ENCODE peak calls at places on chromosomes 16 and 17, in six cellular contexts. One of them, this sample, is unnamed.

GRCh38 chr17:31388770-31389672 is 2.5 kb upstream of the RAB11FIP4 start:
- DNase-seq in GM10248: peak
- DNase-seq in LNCaP clone FGC: no peak
- DNase-seq in mesothelial cell of epicardium: no peak
- DNase-seq in kidney epithelial cell: no peak
- DNase-seq in fibroblast of the aortic adventitia: no peak
- DNase-seq in this sample: peak

GRCh38 chr17:40318835-40319332 is 9.9 kb downstream of the RARA start:
- DNase-seq in fibroblast of the aortic adventitia: no peak
- DNase-seq in LNCaP clone FGC: no peak
- DNase-seq in GM10248: no peak
- DNase-seq in mesothelial cell of epicardium: no peak
- DNase-seq in kidney epithelial cell: no peak
- DNase-seq in this sample: no peak

GRCh38 chr17:1907216-1907631 is 77.4 kb downstream of the RPA1 start:
- DNase-seq in mesothelial cell of epicardium: no peak
- DNase-seq in fibroblast of the aortic adventitia: no peak
- DNase-seq in LNCaP clone FGC: no peak
- DNase-seq in GM10248: no peak
- DNase-seq in kidney epithelial cell: no peak
- DNase-seq in this sample: no peak

GRCh38 chr16:59274141-59274540 is 540.0 kb upstream of the GOT2 start:
- DNase-seq in mesothelial cell of epicardium: no peak
- DNase-seq in GM10248: no peak
- DNase-seq in fibroblast of the aortic adventitia: no peak
- DNase-seq in LNCaP clone FGC: no peak
- DNase-seq in kidney epithelial cell: no peak
- DNase-seq in this sample: no peak

GRCh38 chr17:19629449-19629848 is 19.1 kb upstream of the ALDH3A2 start:
- DNase-seq in LNCaP clone FGC: no peak
- DNase-seq in kidney epithelial cell: no peak
- DNase-seq in fibroblast of the aortic adventitia: no peak
- DNase-seq in GM10248: no peak
- DNase-seq in mesothelial cell of epicardium: no peak
- DNase-seq in this sample: no peak

GRCh38 chr17:60524463-60525346 is 1.3 kb downstream of the APPBP2 start:
- DNase-seq in LNCaP clone FGC: peak
- DNase-seq in GM10248: no peak
- DNase-seq in kidney epithelial cell: no peak
- DNase-seq in mesothelial cell of epicardium: no peak
- DNase-seq in fibroblast of the aortic adventitia: peak
- DNase-seq in this sample: no peak

GRCh38 chr17:68733241-68734176 is 132.3 kb upstream of the FAM20A start:
- DNase-seq in GM10248: no peak
- DNase-seq in mesothelial cell of epicardium: no peak
- DNase-seq in kidney epithelial cell: no peak
- DNase-seq in fibroblast of the aortic adventitia: peak
- DNase-seq in LNCaP clone FGC: no peak
- DNase-seq in this sample: no peak

GRCh38 chr17:60557805-60558204 is 31.8 kb upstream of the APPBP2 start:
- DNase-seq in LNCaP clone FGC: no peak
- DNase-seq in fibroblast of the aortic adventitia: no peak
- DNase-seq in kidney epithelial cell: no peak
- DNase-seq in mesothelial cell of epicardium: no peak
- DNase-seq in GM10248: no peak
- DNase-seq in this sample: no peak

GRCh38 chr16:1789643-1790045 is 3.9 kb downstream of the IGFALS start:
- DNase-seq in GM10248: no peak
- DNase-seq in kidney epithelial cell: no peak
- DNase-seq in mesothelial cell of epicardium: no peak
- DNase-seq in fibroblast of the aortic adventitia: no peak
- DNase-seq in LNCaP clone FGC: no peak
- DNase-seq in this sample: no peak

GRCh38 chr16:143456-143855 is 5.0 kb upstream of the NPRL3 start:
- DNase-seq in mesothelial cell of epicardium: no peak
- DNase-seq in GM10248: no peak
- DNase-seq in kidney epithelial cell: no peak
- DNase-seq in fibroblast of the aortic adventitia: peak
- DNase-seq in LNCaP clone FGC: no peak
- DNase-seq in this sample: no peak

GRCh38 chr17:77504652-77505459 is 364.1 kb downstream of the SEC14L1 start:
- DNase-seq in LNCaP clone FGC: no peak
- DNase-seq in kidney epithelial cell: no peak
- DNase-seq in fibroblast of the aortic adventitia: no peak
- DNase-seq in GM10248: no peak
- DNase-seq in mesothelial cell of epicardium: no peak
- DNase-seq in this sample: no peak

GRCh38 chr16:12317121-12317810 is 340.7 kb downstream of the SNX29 start:
- DNase-seq in LNCaP clone FGC: no peak
- DNase-seq in GM10248: no peak
- DNase-seq in fibroblast of the aortic adventitia: no peak
- DNase-seq in kidney epithelial cell: no peak
- DNase-seq in mesothelial cell of epicardium: no peak
- DNase-seq in this sample: no peak
- TF ChIP-seq CTCF in LNCaP clone FGC: no peak
- TF ChIP-seq CTCF in GM10248: no peak
- TF ChIP-seq CTCF in fibroblast of the aortic adventitia: no peak
- TF ChIP-seq CTCF in kidney epithelial cell: no peak
- TF ChIP-seq CTCF in mesothelial cell of epicardium: no peak
- TF ChIP-seq CTCF in this sample: no peak

GRCh38 chr17:72771734-72772133 is 320.8 kb downstream of the SLC39A11 start:
- DNase-seq in GM10248: no peak
- DNase-seq in LNCaP clone FGC: no peak
- DNase-seq in kidney epithelial cell: no peak
- DNase-seq in mesothelial cell of epicardium: no peak
- DNase-seq in fibroblast of the aortic adventitia: no peak
- DNase-seq in this sample: no peak
- TF ChIP-seq CTCF in GM10248: no peak
- TF ChIP-seq CTCF in LNCaP clone FGC: no peak
- TF ChIP-seq CTCF in kidney epithelial cell: no peak
- TF ChIP-seq CTCF in mesothelial cell of epicardium: no peak
- TF ChIP-seq CTCF in fibroblast of the aortic adventitia: no peak
- TF ChIP-seq CTCF in this sample: no peak

GRCh38 chr17:9291912-9292562 is 270.7 kb downstream of the NTN1 start:
- DNase-seq in fibroblast of the aortic adventitia: peak
- DNase-seq in GM10248: peak
- DNase-seq in mesothelial cell of epicardium: peak
- DNase-seq in LNCaP clone FGC: peak
- DNase-seq in kidney epithelial cell: no peak
- DNase-seq in this sample: no peak

GRCh38 chr17:9294661-9295210 is 273.4 kb downstream of the NTN1 start:
- DNase-seq in GM10248: no peak
- DNase-seq in kidney epithelial cell: no peak
- DNase-seq in LNCaP clone FGC: no peak
- DNase-seq in fibroblast of the aortic adventitia: no peak
- DNase-seq in mesothelial cell of epicardium: no peak
- DNase-seq in this sample: no peak

GRCh38 chr17:9287301-9287700 is 266.0 kb downstream of the NTN1 start:
- DNase-seq in LNCaP clone FGC: no peak
- DNase-seq in mesothelial cell of epicardium: no peak
- DNase-seq in kidney epithelial cell: no peak
- DNase-seq in fibroblast of the aortic adventitia: no peak
- DNase-seq in GM10248: no peak
- DNase-seq in this sample: no peak

GRCh38 chr17:9290226-9290613 is 268.9 kb downstream of the NTN1 start:
- DNase-seq in kidney epithelial cell: no peak
- DNase-seq in mesothelial cell of epicardium: no peak
- DNase-seq in LNCaP clone FGC: no peak
- DNase-seq in GM10248: no peak
- DNase-seq in fibroblast of the aortic adventitia: no peak
- DNase-seq in this sample: no peak

GRCh38 chr17:9292563-9292941 is 271.2 kb downstream of the NTN1 start:
- DNase-seq in mesothelial cell of epicardium: no peak
- DNase-seq in kidney epithelial cell: no peak
- DNase-seq in fibroblast of the aortic adventitia: peak
- DNase-seq in LNCaP clone FGC: no peak
- DNase-seq in GM10248: no peak
- DNase-seq in this sample: no peak
- TF ChIP-seq CTCF in mesothelial cell of epicardium: no peak
- TF ChIP-seq CTCF in kidney epithelial cell: no peak
- TF ChIP-seq CTCF in fibroblast of the aortic adventitia: no peak
- TF ChIP-seq CTCF in LNCaP clone FGC: no peak
- TF ChIP-seq CTCF in GM10248: no peak
- TF ChIP-seq CTCF in this sample: no peak

DNA sequence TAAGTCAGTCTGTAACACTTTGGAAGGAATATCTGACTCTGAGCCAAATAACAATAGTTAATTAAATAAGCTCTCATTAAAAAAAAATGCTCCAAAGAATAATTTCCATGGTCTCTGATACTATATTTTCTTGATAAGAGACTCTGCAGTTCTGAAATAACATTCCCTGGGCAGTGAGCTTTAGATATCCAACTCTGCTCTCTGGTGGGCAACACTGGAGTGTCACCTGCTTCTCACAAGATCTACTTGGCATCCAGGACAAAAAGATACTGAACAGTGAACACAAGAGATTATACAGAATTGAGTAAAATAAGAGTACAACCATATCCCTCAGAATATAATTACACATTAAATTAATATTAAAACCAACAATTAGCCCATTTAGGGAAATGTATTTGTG is 13.7 kb downstream of the BLMH start:
- DNase-seq in fibroblast of the aortic adventitia: peak
- DNase-seq in kidney epithelial cell: no peak
- DNase-seq in mesothelial cell of epicardium: no peak
- DNase-seq in LNCaP clone FGC: no peak
- DNase-seq in GM10248: no peak
- DNase-seq in this sample: no peak
- TF ChIP-seq CTCF in fibroblast of the aortic adventitia: peak
- TF ChIP-seq CTCF in kidney epithelial cell: peak
- TF ChIP-seq CTCF in mesothelial cell of epicardium: peak
- TF ChIP-seq CTCF in LNCaP clone FGC: peak
- TF ChIP-seq CTCF in GM10248: peak
- TF ChIP-seq CTCF in this sample: peak

DNA sequence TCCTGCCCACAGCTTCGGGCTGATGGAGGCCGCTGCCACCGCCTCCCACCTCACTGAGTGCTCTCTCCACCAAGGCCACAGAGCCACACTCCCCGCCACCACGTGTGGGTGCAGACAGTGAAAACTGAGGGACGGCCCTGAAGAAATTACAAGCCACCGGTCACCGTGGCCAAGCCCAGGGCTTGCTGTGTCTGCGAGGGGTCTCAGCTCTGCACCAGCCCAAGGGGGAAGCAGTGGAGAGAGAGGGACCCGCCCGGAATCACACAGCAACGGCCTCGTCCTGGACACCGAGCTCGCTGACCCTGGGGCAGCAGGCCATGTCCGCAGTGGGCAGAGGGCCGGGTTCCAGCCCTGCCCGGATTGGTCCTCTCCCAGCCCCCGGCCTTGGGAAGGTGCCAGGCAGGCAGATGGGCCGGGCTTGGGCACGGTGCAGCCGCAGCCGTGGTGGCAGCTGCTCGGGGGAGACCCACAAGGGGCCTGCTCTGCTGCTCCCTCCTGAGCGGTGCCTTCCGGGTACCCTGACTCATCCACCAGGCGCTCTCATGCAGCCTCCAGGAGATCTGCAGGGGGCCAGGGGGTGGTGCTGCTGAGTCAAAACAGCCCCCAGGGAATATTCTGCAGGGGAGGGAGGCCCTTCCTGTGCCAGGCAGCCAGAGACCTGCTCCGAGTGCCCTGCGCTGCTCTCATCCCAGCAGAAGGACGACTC is 52.0 kb downstream of the CBFA2T3 start:
- DNase-seq in fibroblast of the aortic adventitia: peak
- DNase-seq in GM10248: peak
- DNase-seq in mesothelial cell of epicardium: no peak
- DNase-seq in LNCaP clone FGC: no peak
- DNase-seq in kidney epithelial cell: peak
- DNase-seq in this sample: no peak
- TF ChIP-seq CTCF in fibroblast of the aortic adventitia: peak
- TF ChIP-seq CTCF in GM10248: peak
- TF ChIP-seq CTCF in mesothelial cell of epicardium: no peak
- TF ChIP-seq CTCF in LNCaP clone FGC: peak
- TF ChIP-seq CTCF in kidney epithelial cell: peak
- TF ChIP-seq CTCF in this sample: peak